ENCODE peak calls at places on chromosome 3, in four cellular contexts. J is BE2C, T is keratinocyte, D is lower lobe of right lung. V is an unnamed sample. For H3K9me3, the result is how much of the 10 kb centered on the place peaks cover.

GRCh38 chr3:10647376-10647775 is 142.0 kb upstream of the ATP2B2 start:
- DNase-seq in J (no peak), D (no peak), T (no peak), V (no peak)

GRCh38 chr3:171646357-171647133 is 163.7 kb downstream of the PLD1 start:
- DNase-seq in J (peak), T (no peak), D (no peak), V (peak)

GRCh38 chr3:189862385-189863023 is 231.3 kb downstream of the TP63 start:
- DNase-seq in T (peak), D (no peak), J (no peak), V (no peak)

GRCh38 chr3:14379842-14380241 is 22.6 kb upstream of the SLC6A6 start:
- DNase-seq in D (no peak), J (no peak), T (no peak), V (peak)

GRCh38 chr3:3066910-3067309 is 43.3 kb downstream of the IL5RA start:
- DNase-seq in D (no peak), T (no peak), J (no peak), V (no peak)

GRCh38 chr3:120450914-120451669 is at the start of gene FSTL1:
- DNase-seq in D (no peak), J (no peak), T (no peak), V (peak)

GRCh38 chr3:195893121-195893449 is 15.3 kb downstream of the TNK2 start:
- DNase-seq in J (peak), T (no peak), D (no peak), V (peak)

GRCh38 chr3:88408935-88409334 is 259.2 kb downstream of the C3orf38 start:
- DNase-seq in D (no peak), J (no peak), T (no peak), V (peak)

GRCh38 chr3:171810278-171811058 is at the start of gene PLD1:
- DNase-seq in D (peak), J (peak), T (no peak), V (peak)

GRCh38 chr3:8985876-8986275 is 22.6 kb upstream of the RAD18 start:
- DNase-seq in D (no peak), T (no peak), J (no peak), V (no peak)

GRCh38 chr3:16253601-16254000 is 11.1 kb downstream of the DPH3 start:
- DNase-seq in D (peak), J (no peak), T (no peak), V (no peak)

GRCh38 chr3:24264748-24265158 is 229.9 kb downstream of the THRB start:
- DNase-seq in J (peak), D (no peak), T (no peak), V (peak)

GRCh38 chr3:130759692-130760338 is 13.2 kb upstream of the PIK3R4 start:
- DNase-seq in J (peak), T (no peak), D (peak), V (peak)

GRCh38 chr3:98529856-98530459 is 1.8 kb upstream of the GPR15 start:
- DNase-seq in D (no peak), T (no peak), J (no peak), V (no peak)

GRCh38 chr3:183244219-183244618 is 8.8 kb upstream of the B3GNT5 start:
- DNase-seq in T (no peak), J (no peak), D (peak), V (peak)

GRCh38 chr3:188947983-188948657 is 223.7 kb upstream of the TPRG1 start:
- DNase-seq in J (peak), D (peak), T (peak), V (peak)

GRCh38 chr3:142354076-142354475 is 93.8 kb downstream of the XRN1 start:
- DNase-seq in T (no peak), J (no peak), D (no peak), V (no peak)

GRCh38 chr3:194057570-194058188 is 78.3 kb upstream of the HES1 start:
- DNase-seq in D (no peak), J (no peak), T (no peak), V (peak)

DNA sequence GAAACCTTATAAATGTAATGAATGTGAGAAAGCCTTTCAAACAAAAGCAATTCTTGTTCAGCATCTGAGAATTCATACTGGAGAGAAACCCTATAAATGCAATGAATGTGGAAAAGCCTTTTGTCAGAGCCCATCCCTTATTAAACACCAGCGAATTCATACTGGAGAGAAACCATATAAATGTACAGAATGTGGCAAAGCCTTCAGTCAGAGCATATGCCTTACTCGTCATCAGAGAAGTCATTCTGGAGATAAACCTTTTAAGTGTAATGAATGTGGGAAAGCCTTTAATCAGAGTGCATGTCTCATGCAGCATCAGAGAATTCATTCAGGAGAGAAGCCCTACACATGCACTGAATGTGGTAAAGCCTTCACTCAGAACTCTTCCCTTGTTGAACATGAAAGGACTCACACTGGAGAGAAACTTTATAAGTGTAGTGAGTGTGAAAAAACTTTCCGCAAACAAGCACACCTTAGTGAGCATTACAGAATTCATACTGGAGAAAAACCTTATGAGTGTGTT is 5.3 kb downstream of the ZNF501 start:
- DNase-seq in D (no peak), T (no peak), J (no peak), V (no peak)
- H3K9me3 ChIP-seq in D (half or more), T (under half), J (under half), V (under half)

GRCh38 chr3:89964347-89964746 is 856.9 kb downstream of the EPHA3 start:
- DNase-seq in J (no peak), T (no peak), D (no peak), V (no peak)
- H3K9me3 ChIP-seq in J (under half), T (under half), D (under half), V (under half)

DNA sequence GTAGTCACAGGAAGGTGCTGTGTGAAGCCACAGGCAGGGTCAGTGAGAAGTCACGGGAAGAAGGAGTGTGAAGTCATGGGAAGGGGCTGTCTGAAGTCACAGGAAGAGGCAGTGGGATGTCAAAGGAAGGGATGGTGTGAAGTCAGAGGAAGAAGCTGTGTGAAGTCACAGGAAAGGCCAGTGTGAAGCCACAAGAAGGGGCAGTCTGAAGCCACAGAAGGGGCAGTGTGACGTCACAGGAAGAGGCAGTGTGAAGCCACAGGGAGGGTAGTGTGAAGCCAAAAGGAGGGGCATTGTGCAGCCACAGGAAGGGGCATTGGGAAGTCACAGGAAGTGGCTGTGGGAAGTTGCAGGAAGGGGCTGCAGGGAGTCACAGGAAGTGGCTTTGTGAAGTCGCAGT is 35.1 kb downstream of the GASK1A start:
- DNase-seq in D (no peak), T (no peak), J (no peak), V (no peak)
- H3K9me3 ChIP-seq in D (under half), T (under half), J (under half), V (under half)

GRCh38 chr3:115187149-115187757 is 40.2 kb upstream of the ZBTB20 start:
- DNase-seq in J (no peak), D (no peak), T (no peak), V (no peak)
- H3K9me3 ChIP-seq in J (under half), D (under half), T (under half), V (under half)

GRCh38 chr3:94179059-94179458 is 116.2 kb downstream of the NSUN3 start:
- DNase-seq in J (no peak), T (no peak), D (no peak), V (no peak)
- H3K9me3 ChIP-seq in J (under half), T (under half), D (under half), V (under half)

GRCh38 chr3:31659246-31659645 is 126.5 kb downstream of the STT3B start:
- DNase-seq in J (no peak), T (no peak), D (no peak), V (no peak)

GRCh38 chr3:31648286-31648968 is 115.7 kb downstream of the STT3B start:
- DNase-seq in J (no peak), T (no peak), D (no peak), V (no peak)

GRCh38 chr3:31654998-31655397 is 122.3 kb downstream of the STT3B start:
- DNase-seq in D (no peak), J (no peak), T (no peak), V (no peak)

GRCh38 chr3:31652296-31652695 is 119.6 kb downstream of the STT3B start:
- DNase-seq in J (no peak), T (no peak), D (no peak), V (no peak)

GRCh38 chr3:31653464-31653863 is 120.7 kb downstream of the STT3B start:
- DNase-seq in J (no peak), D (no peak), T (no peak), V (no peak)
- H3K9me3 ChIP-seq in J (under half), D (half or more), T (under half), V (under half)

V was measured in SJCRH30.